ENCODE peak calls at places on chromosomes 5 and 9, in ten cellular contexts. V is PC-9; F is GM23338; B is fibroblast of lung; Y is HFFc6; I is coronary artery; E is activated CD8-positive, alpha-beta T cell treated with anti-CD3 and anti-CD28 coated beads for 36 hours; K is endothelial cell; A is HL-60; O is Caco-2. T is an unnamed sample.

GRCh38 chr5:80933061-80933460 is 27.1 kb upstream of the RASGRF2 start:
- DNase-seq in I (no peak), O (no peak), A (no peak), B (peak), E (no peak), F (no peak), Y (peak), K (no peak), V (no peak), T (no peak)

GRCh38 chr5:68682400-68683152 is 411.2 kb upstream of the SLC30A5 start:
- DNase-seq in E (no peak), B (no peak), K (no peak), A (no peak), O (no peak), V (no peak), F (no peak), Y (no peak), I (no peak), T (peak)

GRCh38 chr5:76456258-76456657 is 53.2 kb downstream of the IQGAP2 start:
- DNase-seq in V (no peak), K (no peak), Y (no peak), O (no peak), F (no peak), E (no peak), B (no peak), I (no peak), A (no peak), T (no peak)

GRCh38 chr5:171630047-171630669 is 155.5 kb upstream of the SMIM23 start:
- DNase-seq in E (peak), O (peak), I (peak), V (peak), Y (no peak), F (peak), A (no peak), K (peak), B (peak), T (peak)

GRCh38 chr5:2193142-2193922 is 310.6 kb upstream of the IRX4 start:
- DNase-seq in O (no peak), I (no peak), Y (no peak), F (no peak), V (no peak), A (no peak), E (no peak), B (no peak), K (no peak), T (no peak)

GRCh38 chr9:37602817-37603216 is 10.4 kb upstream of the TOMM5 start:
- DNase-seq in K (no peak), A (no peak), V (peak), Y (no peak), B (no peak), O (peak), I (no peak), E (no peak), F (no peak), T (peak)

GRCh38 chr5:372911-373709 is 51.6 kb downstream of the AHRR start:
- DNase-seq in I (peak), Y (no peak), O (no peak), V (no peak), F (peak), E (peak), K (no peak), A (peak), B (peak), T (no peak)

GRCh38 chr5:96017951-96018350 is 56.3 kb upstream of the ELL2 start:
- DNase-seq in O (no peak), Y (peak), F (no peak), E (no peak), V (no peak), A (no peak), I (no peak), K (no peak), B (peak), T (no peak)

GRCh38 chr5:133947431-133947841 is 21.0 kb downstream of the C5orf15 start:
- DNase-seq in Y (no peak), F (no peak), B (peak), O (no peak), I (no peak), E (no peak), A (no peak), K (no peak), V (no peak), T (no peak)

GRCh38 chr9:92723801-92724323 is 40.8 kb downstream of the BICD2 start:
- DNase-seq in E (no peak), V (no peak), K (no peak), F (no peak), I (no peak), A (no peak), B (no peak), O (no peak), Y (no peak), T (no peak)

GRCh38 chr5:143471041-143471509 is 67.6 kb upstream of the NR3C1 start:
- DNase-seq in B (peak), E (no peak), A (no peak), V (no peak), K (no peak), O (no peak), F (no peak), I (no peak), Y (peak), T (no peak)

GRCh38 chr9:122951056-122951455 is 10.2 kb downstream of the RABGAP1 start:
- DNase-seq in B (no peak), E (no peak), I (no peak), K (no peak), O (no peak), F (no peak), Y (no peak), A (no peak), V (no peak), T (no peak)
- TF ChIP-seq CTCF in B (no peak), E (no peak), I (no peak), K (no peak), O (no peak), F (no peak), Y (no peak), A (no peak), V (no peak), T (no peak)

GRCh38 chr9:35698231-35698630 is 8.5 kb upstream of the TPM2 start:
- DNase-seq in Y (no peak), O (no peak), B (no peak), F (no peak), E (no peak), K (no peak), A (no peak), I (no peak), V (no peak), T (no peak)

GRCh38 chr9:35695801-35696420 is 6.2 kb upstream of the TPM2 start:
- DNase-seq in A (no peak), V (no peak), F (no peak), Y (no peak), E (no peak), B (peak), K (no peak), O (no peak), I (no peak), T (no peak)

GRCh38 chr9:35697486-35697885 is 7.8 kb upstream of the TPM2 start:
- DNase-seq in Y (no peak), B (no peak), E (no peak), F (no peak), O (no peak), V (no peak), I (no peak), K (no peak), A (no peak), T (no peak)

GRCh38 chr9:35700031-35700430 is 10.3 kb upstream of the TPM2 start:
- DNase-seq in E (no peak), B (no peak), I (no peak), Y (no peak), A (no peak), F (peak), K (no peak), V (no peak), O (no peak), T (no peak)

GRCh38 chr9:35696520-35697215 is 6.9 kb upstream of the TPM2 start:
- DNase-seq in B (peak), E (peak), O (peak), K (peak), F (peak), Y (no peak), V (peak), I (no peak), A (peak), T (peak)
- TF ChIP-seq CTCF in B (peak), E (peak), O (peak), K (peak), F (peak), Y (peak), V (peak), I (peak), A (peak), T (peak)

GRCh38 chr5:67494186-67494842 is 297.7 kb upstream of the CD180 start:
- DNase-seq in A (no peak), V (no peak), I (no peak), O (no peak), K (no peak), Y (no peak), B (peak), E (no peak), F (no peak), T (no peak)

GRCh38 chr5:67495072-67495471 is 298.5 kb upstream of the CD180 start:
- DNase-seq in E (no peak), V (no peak), A (no peak), I (no peak), K (no peak), Y (no peak), B (no peak), F (no peak), O (no peak), T (no peak)

GRCh38 chr5:67496051-67496450 is 299.5 kb upstream of the CD180 start:
- DNase-seq in E (no peak), K (no peak), O (no peak), I (no peak), Y (no peak), B (no peak), F (no peak), A (no peak), V (no peak), T (no peak)

GRCh38 chr5:67490543-67491321 is 294.1 kb upstream of the CD180 start:
- DNase-seq in K (no peak), V (no peak), I (no peak), B (peak), A (no peak), F (no peak), O (no peak), Y (no peak), E (no peak), T (no peak)

DNA sequence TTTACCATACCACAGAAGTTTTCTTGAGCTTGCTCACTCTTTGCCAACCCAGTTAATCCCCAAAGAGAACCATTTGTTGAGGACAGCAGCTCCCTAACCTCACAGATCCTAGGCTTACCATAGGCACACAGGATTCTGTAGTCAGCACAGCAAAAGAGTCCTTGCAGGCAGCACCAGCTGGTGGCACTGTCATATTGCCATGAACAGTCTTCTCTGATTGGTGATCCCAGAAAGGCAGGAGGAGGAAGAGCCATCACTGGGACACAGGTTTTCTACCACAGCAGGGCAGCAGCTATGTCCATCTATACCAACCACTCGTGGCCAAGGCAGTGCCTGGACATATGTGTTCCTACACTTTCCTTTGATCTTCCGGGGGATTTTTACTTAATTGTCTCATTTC is 297.1 kb upstream of the CD180 start:
- DNase-seq in Y (peak), B (peak), I (no peak), V (peak), E (peak), A (no peak), F (peak), O (peak), K (peak), T (peak)
- TF ChIP-seq CTCF in Y (peak), B (peak), I (no peak), V (no peak), E (no peak), A (no peak), F (peak), O (peak), K (no peak), T (no peak)

GRCh38 chr5:155049569-155050383 is 36.2 kb downstream of the KIF4B start:
- DNase-seq in F (peak), K (no peak), A (no peak), V (no peak), Y (no peak), E (no peak), B (no peak), I (no peak), O (peak), T (peak)
- TF ChIP-seq CTCF in F (peak), K (no peak), A (no peak), V (peak), Y (peak), E (no peak), B (peak), I (no peak), O (peak), T (peak)

DNA sequence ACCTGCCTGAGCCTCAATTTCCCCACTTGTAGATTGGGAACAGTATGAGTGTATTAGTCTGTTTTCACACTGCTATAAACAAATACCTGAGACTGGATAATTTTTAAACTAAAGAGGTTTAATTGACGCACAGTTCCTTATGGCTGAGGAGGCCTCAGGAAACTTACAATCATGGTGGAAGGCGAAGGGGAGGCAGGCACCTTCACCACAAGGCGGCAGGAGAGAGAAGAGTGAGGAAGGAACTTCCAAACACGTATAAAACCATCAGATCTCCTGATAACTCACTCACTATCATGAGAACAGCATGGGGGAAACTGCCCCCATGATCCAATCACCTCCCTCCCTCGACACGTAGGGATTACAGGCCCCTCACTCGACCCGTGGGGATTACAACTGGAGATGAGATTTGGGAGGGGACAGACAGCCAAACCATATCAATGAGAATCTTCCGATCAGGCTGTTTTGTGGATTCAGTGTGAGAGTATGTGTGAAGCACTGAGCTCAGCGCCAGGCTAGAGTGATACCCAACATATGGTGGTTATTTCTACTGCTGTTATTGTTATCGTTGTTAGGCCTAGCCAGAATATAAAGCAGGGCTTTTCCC is 14.6 kb upstream of the LMX1B start:
- DNase-seq in O (no peak), I (no peak), V (no peak), F (peak), Y (no peak), B (no peak), E (no peak), K (no peak), A (no peak), T (no peak)
- TF ChIP-seq CTCF in O (peak), I (no peak), V (peak), F (peak), Y (peak), B (no peak), E (no peak), K (peak), A (no peak), T (no peak)

DNA sequence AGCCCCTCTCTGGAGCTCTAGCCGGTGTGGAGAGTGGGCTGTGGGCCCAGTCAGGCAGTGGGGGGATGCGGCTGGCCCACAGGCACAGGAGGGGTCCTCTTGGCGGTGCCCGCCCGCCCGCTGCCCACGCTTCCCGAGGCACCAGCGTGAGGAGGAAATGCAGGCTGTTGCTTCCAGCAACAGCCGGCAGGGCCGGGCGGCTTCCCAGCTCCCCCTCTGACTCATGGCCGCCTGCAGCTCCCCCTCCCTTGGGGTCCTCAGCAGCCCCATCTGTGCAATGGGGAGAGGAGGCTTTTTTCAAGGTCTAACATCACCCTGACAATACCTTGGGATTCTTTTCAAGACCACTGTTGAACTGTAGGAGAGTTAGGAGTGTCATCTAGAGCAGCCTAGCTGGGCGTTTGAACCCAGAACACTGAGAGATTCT is 10.4 kb downstream of the CXXC5 start:
- DNase-seq in O (no peak), E (no peak), I (no peak), A (no peak), F (no peak), K (no peak), V (no peak), B (peak), Y (no peak), T (no peak)
- TF ChIP-seq CTCF in O (no peak), E (no peak), I (no peak), A (no peak), F (no peak), K (no peak), V (no peak), B (no peak), Y (peak), T (no peak)

GRCh38 chr9:134962998-134963364 is 45.3 kb upstream of the FCN1 start:
- DNase-seq in O (no peak), I (no peak), A (no peak), V (no peak), Y (no peak), E (no peak), F (no peak), B (no peak), K (no peak), T (no peak)

GRCh38 chr9:134963546-134963945 is 45.8 kb upstream of the FCN1 start:
- DNase-seq in I (no peak), V (no peak), B (no peak), O (no peak), E (no peak), K (no peak), Y (no peak), F (no peak), A (no peak), T (no peak)

GRCh38 chr9:134961331-134962064 is 43.8 kb upstream of the FCN1 start:
- DNase-seq in F (no peak), Y (no peak), E (no peak), K (no peak), B (no peak), A (no peak), O (no peak), I (no peak), V (no peak), T (no peak)

GRCh38 chr9:134960701-134961181 is 43.0 kb upstream of the FCN1 start:
- DNase-seq in B (no peak), A (no peak), E (no peak), K (no peak), F (no peak), I (no peak), V (no peak), O (no peak), Y (no peak), T (no peak)

GRCh38 chr9:134962065-134962997 is 44.6 kb upstream of the FCN1 start:
- DNase-seq in I (no peak), E (no peak), V (no peak), Y (no peak), K (no peak), F (no peak), O (no peak), B (no peak), A (no peak), T (no peak)
- TF ChIP-seq CTCF in I (no peak), E (no peak), V (no peak), Y (no peak), K (no peak), F (no peak), O (no peak), B (no peak), A (no peak), T (no peak)

GRCh38 chr5:71695561-71695960 is 23.5 kb upstream of the CARTPT start:
- DNase-seq in V (no peak), I (no peak), A (no peak), O (no peak), Y (no peak), B (peak), E (no peak), F (no peak), K (no peak), T (no peak)

GRCh38 chr5:71699751-71700150 is 19.3 kb upstream of the CARTPT start:
- DNase-seq in V (no peak), K (no peak), B (no peak), Y (no peak), O (no peak), F (no peak), I (no peak), E (no peak), A (no peak), T (no peak)

GRCh38 chr5:71699233-71699632 is 19.8 kb upstream of the CARTPT start:
- DNase-seq in K (no peak), Y (no peak), A (no peak), E (no peak), O (no peak), V (no peak), I (no peak), F (no peak), B (no peak), T (no peak)

GRCh38 chr5:71700803-71701202 is 18.3 kb upstream of the CARTPT start:
- DNase-seq in O (no peak), Y (no peak), F (no peak), B (no peak), V (no peak), I (no peak), E (no peak), K (no peak), A (no peak), T (no peak)

DNA sequence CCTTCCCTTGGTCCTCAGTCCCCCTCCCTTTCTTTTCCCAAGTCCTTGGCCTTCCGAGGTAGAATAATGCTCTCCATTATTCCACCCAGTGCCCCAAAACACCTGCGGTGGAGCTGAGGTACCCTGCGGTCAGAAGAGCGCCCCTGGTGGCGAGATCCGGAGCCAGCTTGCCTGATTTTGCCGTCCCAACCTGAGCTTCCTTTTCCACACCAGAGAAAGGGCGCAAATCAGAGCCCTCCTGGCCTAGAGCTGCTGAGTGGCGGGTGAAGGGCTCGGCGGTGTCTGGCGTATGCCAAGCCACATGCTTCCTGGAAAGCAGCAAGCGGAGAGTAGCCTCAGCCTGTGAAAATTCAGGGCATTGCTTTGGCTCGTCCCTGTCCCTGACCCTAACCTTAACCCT is 21.1 kb upstream of the CARTPT start:
- DNase-seq in K (no peak), I (no peak), O (no peak), F (peak), E (no peak), V (no peak), A (no peak), Y (no peak), B (no peak), T (no peak)
- TF ChIP-seq CTCF in K (peak), I (no peak), O (peak), F (peak), E (peak), V (peak), A (no peak), Y (peak), B (peak), T (peak)

T was measured in Calu3.